ENCODE peak calls at places on chromosomes 5 and 9, in six cellular contexts. One of them, this sample, is unnamed.

GRCh38 chr9:6109986-6110385 is 94.6 kb upstream of the RANBP6 start:
- DNase-seq in activated CD8-positive, alpha-beta T cell treated with anti-CD3 and anti-CD28 coated beads for 36 hours: no peak
- DNase-seq in adrenal gland: no peak
- DNase-seq in epithelial cell of esophagus: no peak
- DNase-seq in IMR-90: peak
- DNase-seq in body of pancreas: no peak
- DNase-seq in this sample: no peak

GRCh38 chr9:121133104-121133816 is 58.5 kb downstream of the CNTRL start:
- DNase-seq in adrenal gland: no peak
- DNase-seq in IMR-90: no peak
- DNase-seq in activated CD8-positive, alpha-beta T cell treated with anti-CD3 and anti-CD28 coated beads for 36 hours: peak
- DNase-seq in epithelial cell of esophagus: peak
- DNase-seq in body of pancreas: peak
- DNase-seq in this sample: no peak

GRCh38 chr9:34559616-34560546 is 29.6 kb downstream of the CNTFR start:
- DNase-seq in epithelial cell of esophagus: peak
- DNase-seq in activated CD8-positive, alpha-beta T cell treated with anti-CD3 and anti-CD28 coated beads for 36 hours: no peak
- DNase-seq in body of pancreas: peak
- DNase-seq in adrenal gland: peak
- DNase-seq in IMR-90: peak
- DNase-seq in this sample: no peak

GRCh38 chr5:96569332-96569731 is 92.8 kb upstream of the CAST start:
- DNase-seq in activated CD8-positive, alpha-beta T cell treated with anti-CD3 and anti-CD28 coated beads for 36 hours: no peak
- DNase-seq in IMR-90: no peak
- DNase-seq in body of pancreas: no peak
- DNase-seq in epithelial cell of esophagus: no peak
- DNase-seq in adrenal gland: no peak
- DNase-seq in this sample: no peak

GRCh38 chr9:115210699-115211098 is 92.7 kb upstream of the TNC start:
- DNase-seq in epithelial cell of esophagus: no peak
- DNase-seq in body of pancreas: no peak
- DNase-seq in IMR-90: no peak
- DNase-seq in activated CD8-positive, alpha-beta T cell treated with anti-CD3 and anti-CD28 coated beads for 36 hours: no peak
- DNase-seq in adrenal gland: no peak
- DNase-seq in this sample: no peak

GRCh38 chr9:118637681-118638080 is 731.6 kb downstream of the BRINP1 start:
- DNase-seq in activated CD8-positive, alpha-beta T cell treated with anti-CD3 and anti-CD28 coated beads for 36 hours: no peak
- DNase-seq in epithelial cell of esophagus: no peak
- DNase-seq in body of pancreas: no peak
- DNase-seq in adrenal gland: no peak
- DNase-seq in IMR-90: no peak
- DNase-seq in this sample: no peak

GRCh38 chr9:99752710-99753109 is 69.0 kb upstream of the NR4A3 start:
- DNase-seq in adrenal gland: no peak
- DNase-seq in IMR-90: peak
- DNase-seq in activated CD8-positive, alpha-beta T cell treated with anti-CD3 and anti-CD28 coated beads for 36 hours: no peak
- DNase-seq in body of pancreas: no peak
- DNase-seq in epithelial cell of esophagus: peak
- DNase-seq in this sample: no peak

GRCh38 chr9:93662952-93663572 is 86.7 kb downstream of the PHF2 start:
- DNase-seq in body of pancreas: no peak
- DNase-seq in epithelial cell of esophagus: no peak
- DNase-seq in adrenal gland: no peak
- DNase-seq in IMR-90: no peak
- DNase-seq in activated CD8-positive, alpha-beta T cell treated with anti-CD3 and anti-CD28 coated beads for 36 hours: no peak
- DNase-seq in this sample: no peak

GRCh38 chr5:68415177-68416085 is 199.9 kb downstream of the PIK3R1 start:
- DNase-seq in activated CD8-positive, alpha-beta T cell treated with anti-CD3 and anti-CD28 coated beads for 36 hours: no peak
- DNase-seq in IMR-90: no peak
- DNase-seq in body of pancreas: no peak
- DNase-seq in adrenal gland: no peak
- DNase-seq in epithelial cell of esophagus: no peak
- DNase-seq in this sample: no peak

GRCh38 chr9:85527331-85528015 is 214.3 kb downstream of the AGTPBP1 start:
- DNase-seq in activated CD8-positive, alpha-beta T cell treated with anti-CD3 and anti-CD28 coated beads for 36 hours: no peak
- DNase-seq in IMR-90: no peak
- DNase-seq in body of pancreas: no peak
- DNase-seq in epithelial cell of esophagus: no peak
- DNase-seq in adrenal gland: no peak
- DNase-seq in this sample: no peak

GRCh38 chr5:34691326-34691725 is 35.2 kb downstream of the RAI14 start:
- DNase-seq in body of pancreas: no peak
- DNase-seq in epithelial cell of esophagus: no peak
- DNase-seq in adrenal gland: no peak
- DNase-seq in IMR-90: no peak
- DNase-seq in activated CD8-positive, alpha-beta T cell treated with anti-CD3 and anti-CD28 coated beads for 36 hours: no peak
- DNase-seq in this sample: no peak

GRCh38 chr5:108905818-108906217 is 158.1 kb downstream of the FER start:
- DNase-seq in IMR-90: no peak
- DNase-seq in adrenal gland: no peak
- DNase-seq in body of pancreas: no peak
- DNase-seq in epithelial cell of esophagus: peak
- DNase-seq in activated CD8-positive, alpha-beta T cell treated with anti-CD3 and anti-CD28 coated beads for 36 hours: no peak
- DNase-seq in this sample: no peak

DNA sequence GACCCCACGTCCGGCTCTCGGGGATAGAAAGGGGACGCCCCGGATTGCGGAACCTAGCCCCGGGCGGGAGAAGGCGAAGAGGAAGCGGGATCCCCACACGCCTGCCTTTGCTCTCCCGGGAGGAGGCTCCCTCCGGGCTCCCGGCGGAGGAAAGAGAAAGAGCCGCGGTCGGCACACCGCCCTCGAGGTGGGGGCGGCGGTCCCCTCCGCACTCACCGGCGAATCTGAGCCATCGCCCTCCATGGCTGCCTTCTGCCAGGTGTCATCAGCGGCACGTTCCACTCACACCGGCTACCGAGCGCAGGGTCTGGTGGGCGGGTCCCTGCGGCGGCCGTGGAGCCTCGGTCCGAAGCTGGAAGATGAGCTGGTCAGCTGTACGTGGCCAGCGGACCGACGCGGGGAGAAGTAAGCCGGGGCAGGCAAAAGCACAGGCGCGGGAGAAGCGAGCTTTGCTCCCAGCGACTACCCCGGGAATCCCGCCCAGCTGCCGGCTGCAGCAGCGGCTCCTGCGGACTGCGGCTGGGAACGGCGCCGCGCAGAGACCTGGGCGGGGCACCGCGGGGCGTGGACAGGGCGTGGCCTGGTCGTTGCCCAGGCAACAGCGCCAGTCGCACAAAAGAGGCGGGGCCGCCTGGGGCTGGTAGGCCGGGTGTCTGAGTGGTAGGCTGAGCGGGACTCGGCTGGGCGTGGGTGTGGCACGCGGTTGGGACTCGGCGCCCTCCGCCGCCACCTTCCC is at the start of gene TRIM36:
- DNase-seq in epithelial cell of esophagus: peak
- DNase-seq in body of pancreas: peak
- DNase-seq in activated CD8-positive, alpha-beta T cell treated with anti-CD3 and anti-CD28 coated beads for 36 hours: peak
- DNase-seq in adrenal gland: peak
- DNase-seq in IMR-90: peak
- DNase-seq in this sample: peak
- TF ChIP-seq CTCF in epithelial cell of esophagus: peak
- TF ChIP-seq CTCF in body of pancreas: no peak
- TF ChIP-seq CTCF in activated CD8-positive, alpha-beta T cell treated with anti-CD3 and anti-CD28 coated beads for 36 hours: no peak
- TF ChIP-seq CTCF in adrenal gland: no peak
- TF ChIP-seq CTCF in IMR-90: peak
- TF ChIP-seq CTCF in this sample: no peak

DNA sequence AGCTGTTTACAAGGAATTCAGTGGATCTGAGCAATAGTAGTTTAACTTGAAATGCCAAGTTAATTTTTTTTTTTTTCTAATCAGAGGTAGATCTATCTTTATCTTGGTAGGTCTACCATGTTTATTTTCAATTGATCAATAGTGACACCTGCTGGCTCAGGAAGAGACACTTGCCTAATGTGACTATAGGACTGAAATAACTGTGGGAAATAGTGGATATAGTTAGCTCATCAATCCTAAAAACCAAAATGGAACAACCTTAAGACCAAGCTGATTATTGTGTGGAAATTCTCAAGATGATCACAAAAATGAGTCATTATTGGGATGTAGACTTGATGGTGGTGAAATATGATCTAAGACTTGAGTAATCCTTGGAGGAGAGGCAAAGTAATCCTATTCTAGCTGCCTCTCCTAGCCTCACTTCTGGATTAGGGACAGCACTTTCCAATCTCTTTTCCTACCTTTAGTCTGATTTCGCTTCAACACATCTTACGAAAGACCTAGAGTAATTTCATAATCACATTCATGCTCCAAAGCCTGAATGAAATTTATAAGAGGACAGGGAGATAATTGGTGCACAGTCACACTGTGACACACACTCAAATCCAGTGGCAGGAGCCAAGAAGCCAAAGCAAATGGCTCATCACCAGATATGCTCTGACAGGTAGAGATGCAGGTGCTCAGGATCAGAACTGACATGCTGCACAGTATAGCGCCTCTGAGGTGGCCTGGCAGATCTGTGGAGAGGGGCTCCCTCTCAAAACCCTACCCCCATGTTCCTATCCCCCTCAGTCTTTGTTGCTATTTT is 156.3 kb downstream of the HMHB1 start:
- DNase-seq in body of pancreas: no peak
- DNase-seq in epithelial cell of esophagus: peak
- DNase-seq in activated CD8-positive, alpha-beta T cell treated with anti-CD3 and anti-CD28 coated beads for 36 hours: no peak
- DNase-seq in IMR-90: peak
- DNase-seq in adrenal gland: no peak
- DNase-seq in this sample: peak
- TF ChIP-seq CTCF in body of pancreas: no peak
- TF ChIP-seq CTCF in epithelial cell of esophagus: peak
- TF ChIP-seq CTCF in activated CD8-positive, alpha-beta T cell treated with anti-CD3 and anti-CD28 coated beads for 36 hours: peak
- TF ChIP-seq CTCF in IMR-90: peak
- TF ChIP-seq CTCF in adrenal gland: peak
- TF ChIP-seq CTCF in this sample: peak

GRCh38 chr5:71838286-71838685 is 119.2 kb downstream of the CARTPT start:
- DNase-seq in body of pancreas: no peak
- DNase-seq in epithelial cell of esophagus: no peak
- DNase-seq in activated CD8-positive, alpha-beta T cell treated with anti-CD3 and anti-CD28 coated beads for 36 hours: no peak
- DNase-seq in IMR-90: no peak
- DNase-seq in adrenal gland: no peak
- DNase-seq in this sample: no peak

GRCh38 chr5:71836547-71837112 is 117.6 kb downstream of the CARTPT start:
- DNase-seq in IMR-90: no peak
- DNase-seq in body of pancreas: no peak
- DNase-seq in adrenal gland: no peak
- DNase-seq in epithelial cell of esophagus: peak
- DNase-seq in activated CD8-positive, alpha-beta T cell treated with anti-CD3 and anti-CD28 coated beads for 36 hours: no peak
- DNase-seq in this sample: no peak

GRCh38 chr5:71834575-71834974 is 115.5 kb downstream of the CARTPT start:
- DNase-seq in body of pancreas: no peak
- DNase-seq in epithelial cell of esophagus: no peak
- DNase-seq in adrenal gland: no peak
- DNase-seq in activated CD8-positive, alpha-beta T cell treated with anti-CD3 and anti-CD28 coated beads for 36 hours: no peak
- DNase-seq in IMR-90: no peak
- DNase-seq in this sample: no peak

GRCh38 chr5:71832812-71833456 is 113.9 kb downstream of the CARTPT start:
- DNase-seq in body of pancreas: no peak
- DNase-seq in epithelial cell of esophagus: peak
- DNase-seq in adrenal gland: no peak
- DNase-seq in IMR-90: no peak
- DNase-seq in activated CD8-positive, alpha-beta T cell treated with anti-CD3 and anti-CD28 coated beads for 36 hours: no peak
- DNase-seq in this sample: no peak

DNA sequence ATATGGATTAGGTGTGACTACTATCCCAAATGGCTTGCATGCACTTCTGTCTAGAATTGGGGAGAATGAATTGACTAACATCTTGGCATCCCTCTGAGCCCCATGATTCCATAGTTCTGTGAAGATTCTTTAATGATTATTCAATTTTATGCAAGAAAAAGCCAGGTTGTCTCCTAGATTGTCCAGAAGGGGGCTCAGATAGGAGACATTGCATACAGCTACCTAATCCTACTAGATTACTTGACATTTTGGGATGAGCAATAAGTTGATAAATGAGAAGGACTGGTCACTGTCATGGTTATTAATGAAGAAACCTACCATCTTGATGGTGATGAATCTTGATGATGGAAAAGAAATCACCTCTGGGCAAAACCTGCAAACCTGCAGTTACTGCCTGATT is 117.0 kb downstream of the CARTPT start:
- DNase-seq in body of pancreas: no peak
- DNase-seq in IMR-90: peak
- DNase-seq in activated CD8-positive, alpha-beta T cell treated with anti-CD3 and anti-CD28 coated beads for 36 hours: no peak
- DNase-seq in epithelial cell of esophagus: no peak
- DNase-seq in adrenal gland: no peak
- DNase-seq in this sample: no peak
- TF ChIP-seq CTCF in body of pancreas: no peak
- TF ChIP-seq CTCF in IMR-90: peak
- TF ChIP-seq CTCF in activated CD8-positive, alpha-beta T cell treated with anti-CD3 and anti-CD28 coated beads for 36 hours: no peak
- TF ChIP-seq CTCF in epithelial cell of esophagus: no peak
- TF ChIP-seq CTCF in adrenal gland: no peak
- TF ChIP-seq CTCF in this sample: no peak

DNA sequence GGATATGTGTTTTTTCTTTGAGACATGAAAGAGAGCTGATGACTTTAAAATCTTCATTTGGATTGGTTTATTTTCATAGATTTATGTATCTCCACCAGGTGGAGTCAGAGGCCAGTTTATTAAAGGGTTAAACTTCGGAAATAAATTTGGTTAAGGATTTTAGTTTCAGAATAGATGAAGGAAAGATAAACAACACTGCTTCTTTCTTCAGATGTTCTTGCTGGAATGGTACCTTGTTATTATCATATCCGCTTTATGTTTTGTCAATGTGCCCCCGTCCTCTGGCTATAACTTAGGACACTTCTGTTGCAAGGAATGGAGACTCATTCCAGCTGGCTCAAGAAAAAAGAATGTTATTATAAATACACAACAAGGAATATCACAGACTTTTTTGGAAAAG is 81.2 kb downstream of the ALDH1A1 start:
- DNase-seq in IMR-90: peak
- DNase-seq in epithelial cell of esophagus: peak
- DNase-seq in body of pancreas: no peak
- DNase-seq in adrenal gland: no peak
- DNase-seq in activated CD8-positive, alpha-beta T cell treated with anti-CD3 and anti-CD28 coated beads for 36 hours: no peak
- DNase-seq in this sample: no peak
- TF ChIP-seq CTCF in IMR-90: peak
- TF ChIP-seq CTCF in epithelial cell of esophagus: peak
- TF ChIP-seq CTCF in body of pancreas: peak
- TF ChIP-seq CTCF in adrenal gland: peak
- TF ChIP-seq CTCF in activated CD8-positive, alpha-beta T cell treated with anti-CD3 and anti-CD28 coated beads for 36 hours: no peak
- TF ChIP-seq CTCF in this sample: peak

GRCh38 chr5:150778517-150779396 is at the start of gene SMIM3:
- DNase-seq in body of pancreas: peak
- DNase-seq in activated CD8-positive, alpha-beta T cell treated with anti-CD3 and anti-CD28 coated beads for 36 hours: peak
- DNase-seq in epithelial cell of esophagus: peak
- DNase-seq in adrenal gland: peak
- DNase-seq in IMR-90: peak
- DNase-seq in this sample: peak
- TF ChIP-seq CTCF in body of pancreas: peak
- TF ChIP-seq CTCF in activated CD8-positive, alpha-beta T cell treated with anti-CD3 and anti-CD28 coated beads for 36 hours: peak
- TF ChIP-seq CTCF in epithelial cell of esophagus: peak
- TF ChIP-seq CTCF in adrenal gland: peak
- TF ChIP-seq CTCF in IMR-90: peak
- TF ChIP-seq CTCF in this sample: peak

GRCh38 chr9:32571969-32572899 is 725 bp downstream of the NDUFB6 start:
- DNase-seq in adrenal gland: peak
- DNase-seq in IMR-90: peak
- DNase-seq in epithelial cell of esophagus: peak
- DNase-seq in activated CD8-positive, alpha-beta T cell treated with anti-CD3 and anti-CD28 coated beads for 36 hours: peak
- DNase-seq in body of pancreas: peak
- DNase-seq in this sample: peak
- TF ChIP-seq CTCF in adrenal gland: peak
- TF ChIP-seq CTCF in IMR-90: peak
- TF ChIP-seq CTCF in epithelial cell of esophagus: peak
- TF ChIP-seq CTCF in activated CD8-positive, alpha-beta T cell treated with anti-CD3 and anti-CD28 coated beads for 36 hours: peak
- TF ChIP-seq CTCF in body of pancreas: peak
- TF ChIP-seq CTCF in this sample: peak

GRCh38 chr9:76302947-76303550 is 91.2 kb downstream of the RFK start:
- DNase-seq in body of pancreas: peak
- DNase-seq in activated CD8-positive, alpha-beta T cell treated with anti-CD3 and anti-CD28 coated beads for 36 hours: peak
- DNase-seq in IMR-90: peak
- DNase-seq in adrenal gland: peak
- DNase-seq in epithelial cell of esophagus: peak
- DNase-seq in this sample: peak
- TF ChIP-seq CTCF in body of pancreas: peak
- TF ChIP-seq CTCF in activated CD8-positive, alpha-beta T cell treated with anti-CD3 and anti-CD28 coated beads for 36 hours: peak
- TF ChIP-seq CTCF in IMR-90: peak
- TF ChIP-seq CTCF in adrenal gland: peak
- TF ChIP-seq CTCF in epithelial cell of esophagus: peak
- TF ChIP-seq CTCF in this sample: peak

GRCh38 chr5:144196612-144197011 is 25.9 kb downstream of the KCTD16 start:
- DNase-seq in epithelial cell of esophagus: no peak
- DNase-seq in activated CD8-positive, alpha-beta T cell treated with anti-CD3 and anti-CD28 coated beads for 36 hours: no peak
- DNase-seq in adrenal gland: no peak
- DNase-seq in IMR-90: no peak
- DNase-seq in body of pancreas: no peak
- DNase-seq in this sample: no peak
- TF ChIP-seq CTCF in epithelial cell of esophagus: no peak
- TF ChIP-seq CTCF in activated CD8-positive, alpha-beta T cell treated with anti-CD3 and anti-CD28 coated beads for 36 hours: no peak
- TF ChIP-seq CTCF in adrenal gland: no peak
- TF ChIP-seq CTCF in IMR-90: no peak
- TF ChIP-seq CTCF in body of pancreas: no peak
- TF ChIP-seq CTCF in this sample: no peak

This sample was measured in GM13976.